ENCODE peak calls at places on chromosome 14, in ten cellular contexts. U, N, Y, P, X, T, G, V, J and Z are unnamed samples.

GRCh38 chr14:94074534-94074933 is 6.5 kb downstream of the DDX24 start:
- DNase-seq in U (no peak), N (no peak), Y (no peak), P (no peak), X (no peak), T (no peak), G (no peak), V (no peak), J (no peak), Z (no peak)

GRCh38 chr14:92473261-92473946 is 40.2 kb upstream of the RIN3 start:
- DNase-seq in U (no peak), N (peak), Y (no peak), P (peak), X (no peak), T (peak), G (no peak), V (no peak), J (no peak), Z (no peak)

GRCh38 chr14:75832621-75833297 is 149.0 kb downstream of the TGFB3 start:
- DNase-seq in U (no peak), N (peak), Y (no peak), P (no peak), X (no peak), T (peak), G (no peak), V (no peak), J (no peak), Z (no peak)

GRCh38 chr14:77026930-77027537 is 1.5 kb downstream of the IRF2BPL start:
- DNase-seq in U (peak), N (no peak), Y (no peak), P (no peak), X (no peak), T (peak), G (peak), V (no peak), J (no peak), Z (peak)

GRCh38 chr14:31307198-31307597 is 99.6 kb upstream of the HECTD1 start:
- DNase-seq in U (no peak), N (no peak), Y (no peak), P (no peak), X (no peak), T (no peak), G (no peak), V (no peak), J (no peak), Z (no peak)

GRCh38 chr14:98959410-98959809 is 312.6 kb downstream of the BCL11B start:
- DNase-seq in U (no peak), N (no peak), Y (no peak), P (no peak), X (no peak), T (no peak), G (no peak), V (no peak), J (no peak), Z (no peak)

GRCh38 chr14:67420102-67420739 is 8.3 kb upstream of the PLEK2 start:
- DNase-seq in U (no peak), N (no peak), Y (no peak), P (no peak), X (no peak), T (no peak), G (no peak), V (no peak), J (no peak), Z (peak)

GRCh38 chr14:88196925-88197324 is 126.1 kb downstream of the KCNK10 start:
- DNase-seq in U (no peak), N (no peak), Y (no peak), P (no peak), X (no peak), T (no peak), G (no peak), V (no peak), J (no peak), Z (no peak)

GRCh38 chr14:97894552-97894951 is 1097.4 kb downstream of the VRK1 start:
- DNase-seq in U (no peak), N (no peak), Y (no peak), P (no peak), X (no peak), T (no peak), G (no peak), V (no peak), J (no peak), Z (no peak)

GRCh38 chr14:38357557-38357956 is 101.7 kb upstream of the CLEC14A start:
- DNase-seq in U (no peak), N (peak), Y (peak), P (no peak), X (peak), T (peak), G (no peak), V (no peak), J (peak), Z (no peak)

GRCh38 chr14:58501214-58501816 is 73.8 kb downstream of the KIAA0586 start:
- DNase-seq in U (no peak), N (peak), Y (peak), P (peak), X (peak), T (peak), G (no peak), V (no peak), J (peak), Z (no peak)

GRCh38 chr14:80988742-80989429 is 33.5 kb downstream of the TSHR start:
- DNase-seq in U (no peak), N (peak), Y (no peak), P (no peak), X (no peak), T (peak), G (no peak), V (no peak), J (no peak), Z (no peak)

GRCh38 chr14:29282169-29282568 is 515.6 kb downstream of the FOXG1 start:
- DNase-seq in U (no peak), N (no peak), Y (no peak), P (no peak), X (no peak), T (peak), G (no peak), V (no peak), J (no peak), Z (no peak)

GRCh38 chr14:104686624-104687517 is 2.5 kb upstream of the INF2 start:
- DNase-seq in U (no peak), N (no peak), Y (no peak), P (no peak), X (no peak), T (no peak), G (peak), V (no peak), J (no peak), Z (peak)

GRCh38 chr14:22315336-22315735 is 273.7 kb downstream of the DAD1 start:
- DNase-seq in U (no peak), N (no peak), Y (no peak), P (no peak), X (no peak), T (no peak), G (no peak), V (no peak), J (no peak), Z (no peak)

GRCh38 chr14:91417134-91417982 is at the start of gene CCDC88C:
- DNase-seq in U (peak), N (no peak), Y (no peak), P (peak), X (no peak), T (no peak), G (peak), V (no peak), J (no peak), Z (peak)

GRCh38 chr14:93973607-93974006 is 2.8 kb downstream of the ASB2 start:
- DNase-seq in U (no peak), N (no peak), Y (no peak), P (no peak), X (no peak), T (no peak), G (no peak), V (no peak), J (no peak), Z (no peak)

GRCh38 chr14:68397827-68398226 is 395.0 kb downstream of the ZFP36L1 start:
- DNase-seq in U (no peak), N (no peak), Y (peak), P (no peak), X (peak), T (peak), G (no peak), V (no peak), J (no peak), Z (no peak)

GRCh38 chr14:63454863-63455622 is 88.1 kb downstream of the PPP2R5E start:
- DNase-seq in U (no peak), N (peak), Y (no peak), P (no peak), X (peak), T (peak), G (no peak), V (no peak), J (peak), Z (no peak)

GRCh38 chr14:79357307-79357706 is 854.0 kb downstream of the DIO2 start:
- DNase-seq in U (no peak), N (no peak), Y (no peak), P (no peak), X (no peak), T (no peak), G (no peak), V (no peak), J (no peak), Z (no peak)

GRCh38 chr14:68395585-68395984 is 397.3 kb downstream of the ZFP36L1 start:
- DNase-seq in U (no peak), N (no peak), Y (no peak), P (no peak), X (no peak), T (peak), G (no peak), V (no peak), J (no peak), Z (no peak)

GRCh38 chr14:102505775-102506598 is 3.6 kb downstream of the ANKRD9 start:
- DNase-seq in U (no peak), N (no peak), Y (no peak), P (no peak), X (no peak), T (no peak), G (no peak), V (no peak), J (no peak), Z (no peak)

GRCh38 chr14:60508707-60509437 is at the start of gene SIX6:
- DNase-seq in U (peak), N (peak), Y (no peak), P (no peak), X (no peak), T (no peak), G (no peak), V (no peak), J (no peak), Z (no peak)

GRCh38 chr14:29926701-29927595 is 699 bp downstream of the PRKD1 start:
- DNase-seq in U (peak), N (peak), Y (no peak), P (peak), X (no peak), T (peak), G (peak), V (no peak), J (no peak), Z (peak)

GRCh38 chr14:90576581-90576980 is 179.8 kb downstream of the CALM1 start:
- DNase-seq in U (no peak), N (no peak), Y (peak), P (no peak), X (no peak), T (peak), G (no peak), V (no peak), J (no peak), Z (no peak)

GRCh38 chr14:88098128-88098527 is 93.2 kb downstream of the GPR65 start:
- DNase-seq in U (no peak), N (no peak), Y (no peak), P (no peak), X (no peak), T (no peak), G (no peak), V (no peak), J (no peak), Z (no peak)

GRCh38 chr14:76771432-76771980 is 10.2 kb downstream of the VASH1 start:
- DNase-seq in U (no peak), N (no peak), Y (no peak), P (no peak), X (no peak), T (no peak), G (no peak), V (no peak), J (no peak), Z (no peak)

GRCh38 chr14:51862839-51863235 is 2.4 kb downstream of the GNG2 start:
- DNase-seq in U (no peak), N (no peak), Y (no peak), P (no peak), X (no peak), T (no peak), G (no peak), V (no peak), J (no peak), Z (no peak)
- H3K4me3 ChIP-seq in U (peak), N (no peak), Y (peak), P (no peak), X (peak), T (no peak), G (no peak), V (no peak), J (no peak), Z (no peak)

DNA sequence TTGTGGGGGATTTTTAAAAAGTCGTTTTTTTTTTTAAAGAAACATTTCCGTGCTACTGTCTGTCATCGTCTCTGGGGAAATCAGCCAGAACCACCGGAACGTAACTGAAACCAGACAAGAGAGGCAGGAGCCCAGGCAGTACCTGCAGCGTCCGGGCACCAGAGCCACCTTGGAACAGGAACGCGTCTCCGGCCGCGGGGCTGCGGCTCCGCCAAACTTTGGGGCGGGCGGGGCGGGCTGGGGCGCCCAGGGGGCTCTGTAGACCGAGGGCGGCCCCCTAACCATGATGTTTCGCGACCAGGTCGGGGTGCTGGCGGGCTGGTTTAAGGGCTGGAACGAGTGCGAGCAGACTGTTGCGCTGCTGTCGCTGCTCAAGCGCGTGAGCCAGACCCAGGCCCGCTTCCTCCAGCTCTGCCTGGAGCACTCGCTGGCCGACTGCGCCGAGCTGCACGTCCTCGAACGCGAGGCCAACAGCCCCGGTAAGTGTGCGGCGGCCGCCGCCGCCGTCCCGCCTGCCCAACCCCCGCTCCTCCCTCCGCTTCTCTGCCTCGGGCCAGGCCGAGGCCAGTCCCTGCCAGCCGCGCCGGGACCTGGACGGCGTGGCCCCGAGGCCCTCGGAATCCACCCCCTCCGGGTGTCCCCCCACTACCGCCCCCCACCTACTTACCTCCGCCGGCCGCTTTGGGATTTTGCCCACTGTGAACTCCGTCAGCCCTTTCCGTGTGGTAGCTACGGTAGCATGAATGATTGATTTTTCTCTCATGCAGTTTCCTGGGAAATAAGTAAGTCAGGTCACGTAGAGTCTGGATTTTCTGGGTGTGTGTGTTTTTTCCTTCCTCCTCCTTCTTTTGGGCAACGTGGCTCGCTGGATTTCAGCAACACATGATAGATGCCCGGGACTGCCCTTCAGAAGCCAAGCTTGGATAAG is 970 bp downstream of the SAMD4A start:
- DNase-seq in U (peak), N (peak), Y (no peak), P (no peak), X (no peak), T (peak), G (peak), V (no peak), J (no peak), Z (peak)
- TF ChIP-seq CTCF in U (no peak), N (no peak), Y (no peak), P (no peak), X (no peak), T (no peak), G (no peak), V (no peak), J (no peak), Z (no peak)

GRCh38 chr14:89201645-89202044 is 215.4 kb downstream of the FOXN3 start:
- DNase-seq in U (no peak), N (no peak), Y (no peak), P (no peak), X (no peak), T (no peak), G (no peak), V (no peak), J (no peak), Z (no peak)

GRCh38 chr14:89202413-89202812 is 214.6 kb downstream of the FOXN3 start:
- DNase-seq in U (no peak), N (no peak), Y (no peak), P (no peak), X (peak), T (peak), G (no peak), V (no peak), J (no peak), Z (no peak)

GRCh38 chr14:89205137-89205740 is 211.8 kb downstream of the FOXN3 start:
- DNase-seq in U (no peak), N (no peak), Y (no peak), P (no peak), X (no peak), T (no peak), G (no peak), V (no peak), J (no peak), Z (no peak)

GRCh38 chr14:89207925-89208328 is 209.1 kb downstream of the FOXN3 start:
- DNase-seq in U (no peak), N (no peak), Y (no peak), P (no peak), X (no peak), T (no peak), G (no peak), V (no peak), J (no peak), Z (no peak)

GRCh38 chr14:89206426-89206825 is 210.6 kb downstream of the FOXN3 start:
- DNase-seq in U (no peak), N (no peak), Y (no peak), P (no peak), X (no peak), T (no peak), G (no peak), V (no peak), J (no peak), Z (no peak)
- H3K4me3 ChIP-seq in U (no peak), N (no peak), Y (peak), P (no peak), X (no peak), T (no peak), G (no peak), V (no peak), J (no peak), Z (no peak)

GRCh38 chr14:95998656-95999055 is 40.5 kb upstream of the C14orf132 start:
- DNase-seq in U (no peak), N (peak), Y (no peak), P (no peak), X (peak), T (peak), G (no peak), V (no peak), J (no peak), Z (no peak)
- TF ChIP-seq CTCF in U (peak), N (peak), Y (peak), P (peak), X (peak), T (peak), G (no peak), V (peak), J (peak), Z (peak)

GRCh38 chr14:78029471-78030372 is 140.5 kb upstream of the NRXN3 start:
- DNase-seq in U (no peak), N (no peak), Y (no peak), P (no peak), X (no peak), T (no peak), G (no peak), V (peak), J (no peak), Z (no peak)
- H3K4me3 ChIP-seq in U (no peak), N (no peak), Y (no peak), P (no peak), X (no peak), T (no peak), G (no peak), V (no peak), J (no peak), Z (no peak)

GRCh38 chr14:100140452-100141132 is 18.9 kb downstream of the DEGS2 start:
- DNase-seq in U (peak), N (no peak), Y (no peak), P (no peak), X (no peak), T (peak), G (no peak), V (peak), J (no peak), Z (no peak)
- TF ChIP-seq CTCF in U (peak), N (peak), Y (peak), P (no peak), X (no peak), T (no peak), G (no peak), V (peak), J (peak), Z (no peak)